ENCODE peak calls at places on chromosome 6, in ten cellular contexts. F is left ventricle myocardium inferior; Z is upper lobe of right lung; B is MCF 10A; U is breast epithelium; M is type B pancreatic cell; R is CD4-positive, alpha-beta T cell; W is tibial nerve; X is WTC11; K is body of pancreas. Q is an unnamed sample.

GRCh38 chr6:165585060-165585459 is 78.0 kb downstream of the PDE10A start:
- DNase-seq in F (no peak), Z (no peak), B (peak), U (no peak), M (no peak), R (no peak), W (no peak), X (no peak), K (no peak), Q (no peak)

GRCh38 chr6:169654590-169655391 is 47.0 kb downstream of the WDR27 start:
- DNase-seq in F (peak), Z (peak), B (peak), U (peak), M (no peak), R (peak), W (peak), X (peak), K (peak), Q (peak)

GRCh38 chr6:21769973-21770372 is 176.4 kb downstream of the SOX4 start:
- DNase-seq in F (no peak), Z (no peak), B (no peak), U (no peak), M (no peak), R (no peak), W (no peak), X (no peak), K (no peak), Q (no peak)

GRCh38 chr6:37479266-37479854 is 20.3 kb downstream of the CCDC167 start:
- DNase-seq in F (no peak), Z (no peak), B (no peak), U (no peak), M (no peak), R (no peak), W (no peak), X (no peak), K (no peak), Q (no peak)

GRCh38 chr6:2940010-2940850 is 31.1 kb downstream of the SERPINB6 start:
- DNase-seq in F (no peak), Z (no peak), B (no peak), U (peak), M (no peak), R (peak), W (no peak), X (no peak), K (no peak), Q (no peak)

GRCh38 chr6:45272626-45273025 is 55.5 kb upstream of the RUNX2 start:
- DNase-seq in F (no peak), Z (no peak), B (no peak), U (no peak), M (no peak), R (no peak), W (no peak), X (no peak), K (no peak), Q (no peak)

GRCh38 chr6:44778513-44778912 is 391.0 kb downstream of the CDC5L start:
- DNase-seq in F (no peak), Z (no peak), B (no peak), U (no peak), M (no peak), R (no peak), W (no peak), X (no peak), K (no peak), Q (no peak)

GRCh38 chr6:114108119-114109002 is 137.4 kb upstream of the HDAC2 start:
- DNase-seq in F (peak), Z (peak), B (peak), U (no peak), M (no peak), R (no peak), W (peak), X (peak), K (peak), Q (peak)

GRCh38 chr6:158869010-158869603 is 49.9 kb upstream of the EZR start:
- DNase-seq in F (no peak), Z (no peak), B (no peak), U (no peak), M (no peak), R (no peak), W (no peak), X (no peak), K (peak), Q (no peak)

GRCh38 chr6:140344149-140344913 is 969.9 kb upstream of the CITED2 start:
- DNase-seq in F (no peak), Z (no peak), B (peak), U (no peak), M (no peak), R (no peak), W (no peak), X (no peak), K (no peak), Q (peak)

GRCh38 chr6:111444794-111445193 is 38.2 kb downstream of the REV3L start:
- DNase-seq in F (no peak), Z (no peak), B (no peak), U (no peak), M (no peak), R (no peak), W (no peak), X (no peak), K (no peak), Q (no peak)

GRCh38 chr6:166465671-166466087 is 82.9 kb upstream of the MPC1 start:
- DNase-seq in F (peak), Z (no peak), B (no peak), U (no peak), M (no peak), R (no peak), W (no peak), X (no peak), K (no peak), Q (no peak)

GRCh38 chr6:154277578-154278128 is 79.0 kb downstream of the IPCEF1 start:
- DNase-seq in F (no peak), Z (no peak), B (no peak), U (no peak), M (no peak), R (no peak), W (no peak), X (no peak), K (no peak), Q (no peak)

GRCh38 chr6:40755046-40755681 is 168.0 kb upstream of the LRFN2 start:
- DNase-seq in F (no peak), Z (no peak), B (peak), U (no peak), M (no peak), R (no peak), W (no peak), X (no peak), K (no peak), Q (peak)

GRCh38 chr6:56416247-56416646 is 168.9 kb upstream of the COL21A1 start:
- DNase-seq in F (no peak), Z (no peak), B (no peak), U (no peak), M (no peak), R (no peak), W (no peak), X (no peak), K (no peak), Q (no peak)

GRCh38 chr6:56420296-56420695 is 172.9 kb upstream of the COL21A1 start:
- DNase-seq in F (no peak), Z (no peak), B (no peak), U (no peak), M (no peak), R (no peak), W (no peak), X (no peak), K (no peak), Q (no peak)

DNA sequence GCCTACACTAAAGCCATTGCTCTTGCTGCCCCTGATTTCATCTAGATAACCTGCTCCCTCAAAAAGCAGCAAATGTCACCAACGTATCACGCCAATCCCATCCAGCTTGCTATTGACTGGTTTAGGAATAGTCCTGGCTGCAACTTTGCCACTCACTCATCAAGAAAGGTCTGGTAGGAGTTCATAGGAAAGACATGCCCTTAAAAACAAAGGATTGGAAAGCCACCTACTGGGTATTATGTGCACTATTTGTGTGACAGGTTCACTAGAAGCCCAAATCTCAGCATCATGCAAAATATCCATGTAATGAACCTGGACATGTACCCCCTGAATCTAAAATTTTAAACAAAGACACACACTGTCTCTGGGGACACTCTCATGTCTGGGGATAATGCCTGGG is 170.4 kb upstream of the COL21A1 start:
- DNase-seq in F (no peak), Z (no peak), B (no peak), U (no peak), M (no peak), R (no peak), W (no peak), X (no peak), K (no peak), Q (no peak)
- TF ChIP-seq CTCF in F (no peak), Z (no peak), B (no peak), U (no peak), M (no peak), R (no peak), W (no peak), X (no peak), K (no peak), Q (no peak)

DNA sequence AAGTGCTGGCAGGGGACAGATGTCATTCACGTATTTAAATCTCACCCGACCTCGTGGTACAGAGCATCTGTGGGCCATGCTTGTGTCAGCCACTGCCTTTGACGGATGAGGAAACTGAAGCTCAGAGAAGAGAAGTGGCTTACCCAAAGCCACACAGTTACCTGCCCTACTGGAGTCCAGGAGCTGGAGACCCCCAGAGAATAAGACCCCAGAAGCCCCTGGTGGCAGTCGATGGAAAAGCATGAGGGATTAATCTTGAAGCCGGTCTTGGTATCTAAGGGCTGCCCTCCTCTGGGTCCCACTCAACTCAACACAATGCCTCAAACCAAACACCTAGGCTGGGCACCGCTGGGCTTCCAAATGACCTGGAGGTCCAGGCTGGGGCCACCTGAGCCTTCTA is 83.1 kb downstream of the GRM4 start:
- DNase-seq in F (no peak), Z (no peak), B (no peak), U (no peak), M (no peak), R (no peak), W (no peak), X (peak), K (no peak), Q (no peak)
- TF ChIP-seq CTCF in F (no peak), Z (no peak), B (no peak), U (no peak), M (peak), R (no peak), W (no peak), X (peak), K (no peak), Q (no peak)

GRCh38 chr6:72560721-72561593 is 60.9 kb upstream of the KCNQ5 start:
- DNase-seq in F (no peak), Z (no peak), B (no peak), U (no peak), M (no peak), R (no peak), W (no peak), X (no peak), K (no peak), Q (no peak)
- TF ChIP-seq CTCF in F (no peak), Z (no peak), B (no peak), U (no peak), M (peak), R (no peak), W (no peak), X (no peak), K (peak), Q (no peak)

DNA sequence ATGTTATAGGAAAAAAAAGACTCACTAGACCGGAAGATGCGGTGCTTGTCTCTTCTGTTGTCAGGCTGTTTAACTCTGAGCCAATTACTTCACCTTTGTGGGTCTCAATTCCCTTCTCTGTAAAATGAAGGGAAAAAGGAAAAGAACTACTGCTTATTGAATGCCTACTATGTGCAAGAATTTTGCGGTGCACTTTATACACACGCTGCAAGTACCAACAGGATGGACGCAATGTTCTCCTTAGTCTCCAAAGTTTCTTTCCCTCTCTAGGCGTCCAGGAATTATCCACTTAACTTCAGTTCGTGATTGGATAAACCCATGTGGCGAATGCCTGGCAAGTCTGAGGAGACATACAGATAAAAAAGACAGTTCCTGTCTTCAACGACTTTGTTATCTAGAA is 69.1 kb upstream of the JARID2 start:
- DNase-seq in F (no peak), Z (no peak), B (no peak), U (no peak), M (no peak), R (no peak), W (no peak), X (no peak), K (no peak), Q (no peak)
- TF ChIP-seq CTCF in F (no peak), Z (no peak), B (no peak), U (no peak), M (no peak), R (no peak), W (no peak), X (no peak), K (no peak), Q (no peak)

GRCh38 chr6:109383438-109383940 is 1.2 kb upstream of the CD164 start:
- DNase-seq in F (no peak), Z (no peak), B (no peak), U (no peak), M (no peak), R (no peak), W (no peak), X (no peak), K (no peak), Q (no peak)
- TF ChIP-seq CTCF in F (peak), Z (no peak), B (no peak), U (no peak), M (no peak), R (peak), W (no peak), X (peak), K (no peak), Q (peak)

DNA sequence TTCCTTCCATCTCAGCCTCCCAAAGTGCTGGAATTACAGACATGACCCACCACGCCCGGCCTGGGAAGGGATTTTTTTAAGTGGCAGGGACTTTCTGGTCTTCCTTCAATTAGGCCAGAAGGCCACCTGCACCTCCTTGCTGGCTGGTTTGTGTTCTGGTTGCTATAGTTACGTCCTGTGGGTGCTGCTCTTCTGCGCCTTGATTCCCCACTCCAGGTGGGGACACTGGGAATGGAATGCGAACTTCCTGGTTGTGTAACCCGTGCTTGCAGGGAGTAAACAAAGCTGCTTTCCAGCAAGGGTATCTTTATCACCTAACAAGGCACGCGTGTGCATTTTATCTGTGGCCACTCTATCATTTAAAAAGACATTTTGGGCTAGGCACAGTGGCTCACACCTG is 117.7 kb downstream of the PLEKHG1 start:
- DNase-seq in F (no peak), Z (peak), B (no peak), U (peak), M (no peak), R (no peak), W (no peak), X (peak), K (peak), Q (peak)
- TF ChIP-seq CTCF in F (no peak), Z (no peak), B (no peak), U (no peak), M (no peak), R (no peak), W (no peak), X (no peak), K (no peak), Q (no peak)

Q was measured in RWPE1.